ENCODE peak calls at places on chromosomes 11 and 22, in four cellular contexts. U is K562, H is HepG2, K is A549. T is an unnamed sample.

GRCh38 chr11:1504581-1505290 is 18.2 kb upstream of the MOB2 start:
- DNase-seq in K (no peak), H (no peak), U (no peak), T (no peak)

GRCh38 chr22:40855960-40856512 is 403 bp downstream of the ST13 start:
- DNase-seq in H (no peak), U (peak; percentile 37), K (peak; percentile 19), T (peak; percentile 61)

GRCh38 chr11:69215784-69216415 is 60.2 kb downstream of the SMIM38 start:
- DNase-seq in H (no peak), U (no peak), K (peak; percentile 51), T (no peak)

GRCh38 chr11:83033972-83034672 is 37.6 kb downstream of the RAB30 start:
- DNase-seq in K (no peak), H (no peak), U (peak; percentile 47), T (no peak)

GRCh38 chr22:32100711-32101110 is 57.6 kb downstream of the SLC5A1 start:
- DNase-seq in U (no peak), H (no peak), K (no peak), T (no peak)

GRCh38 chr22:40345271-40345670 is 1.0 kb upstream of the ADSL start:
- DNase-seq in U (peak; percentile 15), H (no peak), K (no peak), T (no peak)

GRCh38 chr11:18739684-18740083 is 13.7 kb upstream of the IGSF22 start:
- DNase-seq in K (no peak), H (no peak), U (peak; percentile 33), T (no peak)

GRCh38 chr11:86955674-86956522 is 703 bp upstream of the FZD4 start:
- DNase-seq in H (peak; percentile 88), K (peak; percentile 76), U (peak; percentile 83), T (peak; percentile 84)

DNA sequence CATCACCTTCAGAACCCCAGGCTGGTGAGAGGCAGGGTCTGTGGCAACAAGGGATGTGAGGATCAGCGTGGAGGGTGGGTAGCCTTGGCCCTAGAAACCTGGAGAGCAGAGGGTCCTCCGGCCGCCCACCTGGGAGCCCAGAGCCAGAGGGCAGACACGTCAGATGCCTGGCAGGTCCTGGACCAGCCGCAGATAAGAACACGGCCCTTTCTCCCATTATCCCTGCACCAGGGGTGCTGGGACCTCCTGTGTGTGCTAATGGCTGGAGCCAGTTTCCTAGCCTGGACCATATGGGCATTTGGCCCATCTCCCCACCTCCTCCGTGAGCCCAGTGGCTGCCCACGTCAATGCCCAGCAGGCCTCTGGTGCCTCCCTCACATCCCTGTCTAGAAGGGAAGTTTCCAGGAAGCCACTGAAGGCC is 88.4 kb downstream of the MORC2 start:
- DNase-seq in H (no peak), K (no peak), U (no peak), T (no peak)
- TF ChIP-seq ESRRA in H (no peak), K (no peak), U (no peak), T (no peak)

GRCh38 chr11:107293677-107294344 is 163.8 kb downstream of the CWF19L2 start:
- DNase-seq in H (peak; percentile 6), U (no peak), K (no peak), T (peak; percentile 46)
- TF ChIP-seq JUN in H (no peak), U (no peak), K (no peak), T (no peak)

GRCh38 chr11:99822846-99823565 is 802.3 kb downstream of the CNTN5 start:
- DNase-seq in H (no peak), U (no peak), K (peak; percentile 11), T (no peak)
- TF ChIP-seq ESRRA in H (no peak), U (no peak), K (no peak), T (no peak)

DNA sequence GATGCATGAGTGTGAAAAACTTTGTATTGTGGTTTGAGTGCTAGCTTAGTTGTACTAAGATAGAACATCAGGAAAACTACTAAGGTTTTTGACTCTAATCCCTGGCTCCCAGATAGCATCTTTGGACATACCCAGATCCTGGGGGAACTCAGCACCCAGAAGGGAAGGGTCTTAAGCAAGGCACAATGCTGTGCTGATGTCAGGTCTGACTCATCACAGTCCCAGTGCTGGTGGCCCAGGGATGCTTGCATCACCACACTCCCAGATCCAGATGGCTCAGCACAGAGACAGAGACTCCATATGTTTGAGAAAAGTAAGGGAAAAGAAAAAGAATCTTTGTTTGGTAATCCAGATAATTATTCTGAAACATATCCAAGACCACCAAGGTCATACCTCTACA is 18.3 kb upstream of the OR56A3 start:
- DNase-seq in U (no peak), K (no peak), H (no peak), T (no peak)
- TF ChIP-seq JUN in U (no peak), K (no peak), H (no peak), T (no peak)

GRCh38 chr11:47863893-47864430 is 15.8 kb upstream of the NUP160 start:
- DNase-seq in U (peak; percentile 18), K (no peak), H (no peak), T (no peak)

GRCh38 chr11:47864910-47865309 is 16.8 kb upstream of the NUP160 start:
- DNase-seq in K (no peak), H (no peak), U (no peak), T (no peak)

GRCh38 chr11:47860526-47860925 is 12.4 kb upstream of the NUP160 start:
- DNase-seq in U (no peak), K (no peak), H (no peak), T (no peak)

GRCh38 chr11:47863189-47863892 is 15.2 kb upstream of the NUP160 start:
- DNase-seq in K (no peak), U (no peak), H (no peak), T (no peak)

DNA sequence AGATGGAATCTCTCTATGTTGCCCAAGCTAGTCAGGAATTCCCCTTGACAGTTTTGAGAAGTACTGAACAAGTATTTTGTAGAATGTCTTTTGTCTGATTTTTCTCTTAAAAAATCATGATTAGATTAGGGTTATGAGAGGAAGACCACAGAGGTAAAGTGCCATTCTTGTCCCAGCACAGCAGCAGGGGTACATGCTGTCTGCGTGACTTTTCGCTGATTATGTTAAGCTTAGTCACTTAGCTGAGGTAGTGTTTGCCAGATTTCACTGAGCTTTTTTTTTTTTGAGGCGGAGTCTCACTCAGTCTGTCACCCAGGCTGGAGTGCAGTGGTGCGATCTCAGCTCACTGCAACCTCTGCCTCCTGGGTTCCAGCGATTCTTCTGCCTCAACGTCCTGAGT is 13.6 kb upstream of the NUP160 start:
- DNase-seq in K (peak; percentile 72), H (no peak), U (peak; percentile 65), T (no peak)
- TF ChIP-seq ESRRA in K (no peak), H (no peak), U (no peak), T (no peak)